ENCODE peak calls at places on chromosome 2, in five cellular contexts. V is IMR-90, P is neural progenitor cell, G is mammary epithelial cell, Y is PC-3. B is an unnamed sample.

GRCh38 chr2:119283873-119284331 is 60.3 kb downstream of the STEAP3 start:
- DNase-seq in G (peak; percentile 95), V (peak; percentile 80), Y (peak; percentile 91), P (no peak), B (peak; percentile 44)

GRCh38 chr2:222518570-222519381 is 94.4 kb downstream of the SGPP2 start:
- DNase-seq in V (no peak), P (peak; percentile 27), Y (peak; percentile 46), G (peak; percentile 94), B (peak; percentile 15)

GRCh38 chr2:157559061-157559460 is 69.6 kb downstream of the ACVR1C start:
- DNase-seq in G (no peak), Y (peak; percentile 77), P (no peak), V (peak; percentile 4), B (no peak)

GRCh38 chr2:73933194-73933593 is 6.5 kb downstream of the DGUOK start:
- DNase-seq in V (peak; percentile 27), G (peak; percentile 39), Y (no peak), P (no peak), B (no peak)

GRCh38 chr2:15639323-15640251 is 47.9 kb downstream of the DDX1 start:
- DNase-seq in V (no peak), P (no peak), Y (no peak), G (no peak), B (no peak)

GRCh38 chr2:199379251-199379650 is 78.5 kb downstream of the SATB2 start:
- DNase-seq in P (no peak), G (peak; percentile 52), V (peak; percentile 75), Y (peak; percentile 85), B (no peak)

GRCh38 chr2:183117226-183117625 is 7.0 kb upstream of the NUP35 start:
- DNase-seq in V (no peak), G (no peak), P (no peak), Y (no peak), B (no peak)

GRCh38 chr2:64922482-64923384 is 66.5 kb upstream of the SLC1A4 start:
- DNase-seq in G (no peak), P (peak; percentile 18), Y (no peak), V (no peak), B (no peak)

GRCh38 chr2:139465789-139466188 is 685.6 kb upstream of the NXPH2 start:
- DNase-seq in V (no peak), P (no peak), Y (no peak), G (no peak), B (no peak)

GRCh38 chr2:121287956-121288355 is 3.0 kb upstream of the TFCP2L1 start:
- DNase-seq in G (no peak), V (no peak), Y (no peak), P (no peak), B (no peak)
- H3K9ac ChIP-seq in G (no peak overlapping the region), V (no peak overlapping the region), Y (no peak overlapping the region), P (no peak overlapping the region), B (no peak overlapping the region)

GRCh38 chr2:107412209-107412904 is 414.3 kb upstream of the RGPD4 start:
- DNase-seq in Y (no peak), P (no peak), G (no peak), V (no peak), B (no peak)
- H3K9ac ChIP-seq in Y (no peak overlapping the region), P (no peak overlapping the region), G (no peak overlapping the region), V (no peak overlapping the region), B (no peak overlapping the region)

GRCh38 chr2:219084791-219085190 is 24.1 kb upstream of the IHH start:
- DNase-seq in V (no peak), Y (no peak), P (no peak), G (no peak), B (no peak)

GRCh38 chr2:219081096-219081495 is 20.4 kb upstream of the IHH start:
- DNase-seq in G (no peak), Y (no peak), V (no peak), P (no peak), B (no peak)

GRCh38 chr2:219079417-219079816 is 18.7 kb upstream of the IHH start:
- DNase-seq in G (peak; percentile 61), V (peak; percentile 62), P (no peak), Y (peak; percentile 63), B (no peak)

GRCh38 chr2:219081701-219082331 is 21.1 kb upstream of the IHH start:
- DNase-seq in V (no peak), P (no peak), Y (no peak), G (no peak), B (no peak)

DNA sequence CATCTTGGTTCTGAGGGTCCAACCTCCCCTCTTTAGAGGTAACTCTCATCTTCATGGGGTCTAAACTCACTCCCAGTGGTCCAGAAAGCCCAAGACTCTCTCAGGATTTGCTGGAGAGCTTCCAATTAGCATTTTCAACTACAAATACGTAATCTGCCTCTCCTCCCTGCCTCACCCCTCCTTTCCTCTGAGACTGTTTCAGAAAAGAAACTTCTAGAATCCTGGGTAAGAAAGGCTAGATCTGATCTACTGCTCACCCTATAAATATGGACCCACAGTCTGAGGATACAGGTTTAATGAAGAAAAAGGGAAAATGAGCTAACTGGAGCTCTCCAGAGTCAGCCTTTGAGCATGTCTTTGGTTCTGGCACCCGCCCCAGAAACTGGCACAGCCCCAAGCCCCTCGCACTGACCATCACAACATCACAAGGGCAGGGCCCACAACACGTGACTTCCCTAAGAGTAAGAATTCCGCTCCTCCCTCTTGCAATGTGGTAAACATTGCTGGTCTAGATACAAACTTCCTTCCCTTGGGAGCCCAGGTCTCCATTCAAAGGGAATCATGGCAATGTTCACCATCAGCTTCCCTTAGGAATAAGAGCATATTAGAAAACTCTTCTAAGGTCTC is 21.7 kb upstream of the IHH start:
- DNase-seq in Y (no peak), V (no peak), P (no peak), G (no peak), B (no peak)
- H3K9ac ChIP-seq in Y (no peak overlapping the region), V (no peak overlapping the region), P (no peak overlapping the region), G (no peak overlapping the region), B (no peak overlapping the region)

GRCh38 chr2:45551862-45552261 is 59.2 kb downstream of the SRBD1 start:
- DNase-seq in V (no peak), Y (no peak), G (no peak), P (no peak), B (no peak)

GRCh38 chr2:45554764-45555163 is 56.3 kb downstream of the SRBD1 start:
- DNase-seq in G (peak; percentile 4), V (peak; percentile 52), P (no peak), Y (peak; percentile 9), B (no peak)

GRCh38 chr2:45554073-45554742 is 56.9 kb downstream of the SRBD1 start:
- DNase-seq in G (peak; percentile 17), Y (no peak), P (no peak), V (peak; percentile 62), B (no peak)
- H3K9ac ChIP-seq in G (no peak overlapping the region), Y (no peak overlapping the region), P (no peak overlapping the region), V (no peak overlapping the region), B (no peak overlapping the region)

GRCh38 chr2:238467062-238467461 is 40.3 kb downstream of the ASB1 start:
- DNase-seq in Y (no peak), G (no peak), P (no peak), V (no peak), B (no peak)
- H3K9ac ChIP-seq in Y (no peak overlapping the region), G (no peak overlapping the region), P (no peak overlapping the region), V (no peak overlapping the region), B (no peak overlapping the region)

GRCh38 chr2:174632847-174633620 is 35.4 kb upstream of the WIPF1 start:
- DNase-seq in V (no peak), G (no peak), P (no peak), Y (no peak), B (no peak)

GRCh38 chr2:174629514-174629913 is 31.9 kb upstream of the WIPF1 start:
- DNase-seq in G (no peak), V (no peak), P (no peak), Y (no peak), B (no peak)

GRCh38 chr2:174631009-174631981 is 33.7 kb upstream of the WIPF1 start:
- DNase-seq in P (no peak), Y (peak; percentile 11), V (peak; percentile 90), G (no peak), B (no peak)

GRCh38 chr2:174627216-174627615 is 29.6 kb upstream of the WIPF1 start:
- DNase-seq in V (no peak), P (no peak), Y (no peak), G (no peak), B (no peak)

GRCh38 chr2:174630097-174630496 is 32.5 kb upstream of the WIPF1 start:
- DNase-seq in Y (no peak), P (no peak), G (no peak), V (no peak), B (no peak)
- H3K9ac ChIP-seq in Y (no peak overlapping the region), P (no peak overlapping the region), G (no peak overlapping the region), V (no peak overlapping the region), B (no peak overlapping the region)

DNA sequence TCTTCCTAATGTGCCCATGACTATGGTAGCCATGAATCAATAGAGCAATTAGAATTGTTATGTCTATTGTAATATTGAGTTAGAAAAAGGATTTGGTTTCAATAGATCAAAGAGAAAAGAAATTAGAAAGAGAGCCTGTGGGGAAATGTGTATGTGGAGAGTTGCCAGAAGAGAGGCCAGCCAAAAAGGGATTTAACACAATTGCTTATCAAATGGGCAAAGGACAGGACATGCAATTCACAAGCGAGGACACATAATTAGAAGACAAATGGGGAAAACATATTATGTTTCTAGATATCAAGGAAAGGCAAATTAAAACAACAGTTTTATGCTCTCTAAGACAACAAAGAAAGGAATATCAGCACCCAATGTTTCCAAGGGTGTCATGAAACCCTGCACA is 403.2 kb upstream of the KLHL29 start:
- DNase-seq in P (no peak), V (no peak), G (no peak), Y (no peak), B (no peak)
- H3K9ac ChIP-seq in P (no peak overlapping the region), V (no peak overlapping the region), G (no peak overlapping the region), Y (no peak overlapping the region), B (no peak overlapping the region)

DNA sequence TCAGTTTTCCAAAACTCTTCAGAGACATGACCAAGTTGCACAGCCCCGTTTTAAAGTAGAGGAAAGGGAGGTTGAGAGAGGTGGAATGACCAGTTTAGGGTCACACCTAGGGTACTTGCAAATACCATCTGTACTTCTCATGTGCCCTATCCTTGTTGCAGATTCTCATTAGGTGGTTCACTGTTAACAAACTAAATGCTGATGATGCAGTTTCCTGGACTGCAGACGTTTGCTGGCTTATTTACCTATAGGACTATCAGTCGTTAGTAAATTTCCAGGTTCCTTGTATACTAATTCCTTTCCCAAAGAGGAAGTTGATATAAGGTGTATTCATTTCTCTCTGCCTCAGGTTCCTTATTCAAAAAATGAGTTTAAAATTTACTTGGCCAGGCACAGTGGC is 1.4 kb downstream of the FARP2 start:
- DNase-seq in V (no peak), Y (no peak), G (no peak), P (no peak), B (no peak)
- H3K9ac ChIP-seq in V (peak overlapping the region; percentile 90), Y (peak overlapping the region; percentile 91), G (no peak overlapping the region), P (no peak overlapping the region), B (no peak overlapping the region)